ENCODE peak calls at places on chromosomes 5 and 9, in four cellular contexts. T is kidney epithelial cell, A is NT2/D1, J is ovary. V is an unnamed sample.

GRCh38 chr5:123945548-123945947 is 433.6 kb downstream of the CSNK1G3 start:
- DNase-seq in T (no peak), A (no peak), J (no peak), V (no peak)

GRCh38 chr5:138874771-138875628 is at the start of gene LRRTM2:
- DNase-seq in T (peak; percentile 56), A (no peak), J (no peak), V (no peak)

GRCh38 chr5:38532165-38532669 is 24.2 kb downstream of the LIFR start:
- DNase-seq in T (no peak), A (no peak), J (no peak), V (no peak)

GRCh38 chr9:16904655-16905054 is 34.2 kb upstream of the BNC2 start:
- DNase-seq in T (no peak), A (no peak), J (no peak), V (no peak)

GRCh38 chr5:72436796-72437471 is 70.3 kb downstream of the ZNF366 start:
- DNase-seq in T (no peak), A (no peak), J (no peak), V (no peak)

GRCh38 chr5:36928947-36929346 is 52.4 kb downstream of the NIPBL start:
- DNase-seq in T (no peak), A (no peak), J (no peak), V (no peak)

GRCh38 chr9:21549890-21550289 is 67.8 kb upstream of the IFNE start:
- DNase-seq in T (no peak), A (no peak), J (no peak), V (no peak)

GRCh38 chr5:157917909-157918809 is 59.2 kb upstream of the CLINT1 start:
- DNase-seq in T (no peak), A (peak; percentile 56), J (peak; percentile 52), V (peak; percentile 35)

GRCh38 chr9:38107811-38108304 is 38.8 kb upstream of the SHB start:
- DNase-seq in T (no peak), A (no peak), J (no peak), V (no peak)

GRCh38 chr5:178341091-178341960 is 108.7 kb upstream of the PHYKPL start:
- DNase-seq in T (no peak), A (no peak), J (no peak), V (no peak)

GRCh38 chr5:146820987-146821386 is 57.6 kb downstream of the PPP2R2B start:
- DNase-seq in T (no peak), A (no peak), J (no peak), V (no peak)

GRCh38 chr9:127539259-127539981 is 72.7 kb upstream of the STXBP1 start:
- DNase-seq in T (no peak), A (no peak), J (no peak), V (no peak)

GRCh38 chr9:72985746-72986145 is 32.9 kb upstream of the ALDH1A1 start:
- DNase-seq in T (no peak), A (no peak), J (no peak), V (no peak)

GRCh38 chr5:16726538-16726946 is 109.7 kb upstream of the RETREG1 start:
- DNase-seq in T (no peak), A (no peak), J (no peak), V (no peak)

GRCh38 chr5:118987988-118988945 is at the start of gene DTWD2:
- DNase-seq in T (peak; percentile 68), A (peak; percentile 89), J (peak; percentile 88), V (peak; percentile 96)

GRCh38 chr5:179378441-179379271 is 33.4 kb upstream of the ADAMTS2 start:
- DNase-seq in T (no peak), A (no peak), J (no peak), V (peak; percentile 42)

GRCh38 chr5:82351754-82352145 is 73.6 kb upstream of the RPS23 start:
- DNase-seq in T (no peak), A (peak; percentile 20), J (no peak), V (peak; percentile 49)

GRCh38 chr5:125199968-125200841 is 453.8 kb upstream of the ZNF608 start:
- DNase-seq in T (no peak), A (peak; percentile 43), J (peak; percentile 11), V (no peak)

GRCh38 chr9:81832571-81833285 is 95.5 kb upstream of the SPATA31D4 start:
- DNase-seq in T (no peak), A (no peak), J (no peak), V (no peak)

GRCh38 chr9:18776836-18777820 is 255.9 kb downstream of the SAXO1 start:
- DNase-seq in T (no peak), A (no peak), J (no peak), V (peak; percentile 16)

GRCh38 chr5:143923634-143924265 is 111.8 kb downstream of the HMHB1 start:
- DNase-seq in T (peak; percentile 16), A (no peak), J (no peak), V (no peak)

GRCh38 chr5:143014017-143014651 is 244.0 kb downstream of the ARHGAP26 start:
- DNase-seq in T (no peak), A (peak; percentile 47), J (no peak), V (peak; percentile 59)

GRCh38 chr5:76403963-76404693 is 1.0 kb downstream of the IQGAP2 start:
- DNase-seq in T (no peak), A (peak; percentile 50), J (peak; percentile 60), V (no peak)

GRCh38 chr9:87569008-87569908 is 71.6 kb downstream of the DAPK1 start:
- DNase-seq in T (no peak), A (no peak), J (peak; percentile 61), V (no peak)

GRCh38 chr9:113468716-113469448 is 5.4 kb downstream of the RGS3 start:
- DNase-seq in T (no peak), A (no peak), J (no peak), V (no peak)

GRCh38 chr9:75893096-75893495 is 2.6 kb downstream of the PCSK5 start:
- DNase-seq in T (no peak), A (no peak), J (no peak), V (no peak)
- H3K27me3 ChIP-seq in T (no peaks in the 10 kb centered on the region), A (peaks cover 52% of the 10 kb centered on the region), J (no peaks in the 10 kb centered on the region), V (peaks cover 17% of the 10 kb centered on the region)

GRCh38 chr5:55360190-55360589 is 52.4 kb downstream of the MTREX start:
- DNase-seq in T (no peak), A (no peak), J (no peak), V (no peak)
- H3K27me3 ChIP-seq in T (no peaks in the 10 kb centered on the region), A (no peaks in the 10 kb centered on the region), J (no peaks in the 10 kb centered on the region), V (no peaks in the 10 kb centered on the region)

DNA sequence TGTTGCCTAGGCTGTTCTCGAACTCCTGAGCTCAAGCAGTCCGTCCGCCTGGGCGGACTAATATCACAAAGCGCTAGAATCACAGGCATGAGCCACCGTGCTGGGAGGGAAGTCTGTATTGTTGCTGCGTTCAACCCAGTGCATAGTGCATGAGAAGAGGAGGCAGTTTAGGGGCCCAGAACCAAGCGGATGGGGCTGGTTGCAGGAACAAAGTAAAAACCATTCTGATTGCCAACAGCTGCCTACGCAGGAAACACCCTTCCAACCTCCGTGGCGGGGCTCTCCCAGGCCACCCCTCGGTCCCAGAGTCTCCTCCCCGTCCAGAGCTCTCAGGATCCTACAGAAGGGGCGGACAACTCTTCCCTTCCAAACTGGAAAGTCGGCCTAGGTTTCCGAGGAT is 87.1 kb downstream of the ANXA2R start:
- DNase-seq in T (no peak), A (no peak), J (no peak), V (no peak)
- H3K27me3 ChIP-seq in T (no peaks in the 10 kb centered on the region), A (no peaks in the 10 kb centered on the region), J (no peaks in the 10 kb centered on the region), V (no peaks in the 10 kb centered on the region)

GRCh38 chr5:1162276-1162675 is 39.1 kb upstream of the SLC6A19 start:
- DNase-seq in T (no peak), A (no peak), J (no peak), V (no peak)

GRCh38 chr5:1163879-1164278 is 37.5 kb upstream of the SLC6A19 start:
- DNase-seq in T (no peak), A (no peak), J (no peak), V (no peak)

GRCh38 chr5:1161832-1162229 is 39.6 kb upstream of the SLC6A19 start:
- DNase-seq in T (no peak), A (no peak), J (no peak), V (no peak)

GRCh38 chr5:1162729-1163128 is 38.7 kb upstream of the SLC6A19 start:
- DNase-seq in T (no peak), A (no peak), J (no peak), V (no peak)

DNA sequence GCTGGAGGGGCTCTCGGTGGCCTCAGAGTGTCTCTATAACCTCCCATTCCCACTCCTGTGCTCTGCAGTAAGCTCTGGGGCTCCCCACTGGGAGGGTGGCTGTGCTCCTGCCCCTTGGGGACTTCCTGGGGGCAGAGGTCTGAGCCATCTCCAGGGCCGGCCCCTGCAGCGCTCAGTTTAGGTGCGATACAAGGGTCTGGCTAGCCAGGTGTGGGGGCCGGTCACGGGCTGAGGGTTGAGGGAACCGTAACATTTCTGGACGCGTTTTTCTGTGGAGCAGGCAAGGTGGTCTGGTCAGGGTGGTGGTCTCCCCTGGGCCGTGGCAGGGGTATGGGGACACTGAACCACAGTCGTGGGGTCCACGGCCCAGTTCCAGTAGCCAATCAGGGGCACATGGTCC is 38.0 kb upstream of the SLC6A19 start:
- DNase-seq in T (no peak), A (no peak), J (no peak), V (no peak)
- H3K27me3 ChIP-seq in T (peaks cover 13% of the 10 kb centered on the region), A (no peaks in the 10 kb centered on the region), J (no peaks in the 10 kb centered on the region), V (no peaks in the 10 kb centered on the region)

GRCh38 chr9:84511651-84512050 is 157.9 kb upstream of the NTRK2 start:
- DNase-seq in T (no peak), A (no peak), J (no peak), V (no peak)
- H3K27me3 ChIP-seq in T (no peaks in the 10 kb centered on the region), A (no peaks in the 10 kb centered on the region), J (no peaks in the 10 kb centered on the region), V (no peaks in the 10 kb centered on the region)

DNA sequence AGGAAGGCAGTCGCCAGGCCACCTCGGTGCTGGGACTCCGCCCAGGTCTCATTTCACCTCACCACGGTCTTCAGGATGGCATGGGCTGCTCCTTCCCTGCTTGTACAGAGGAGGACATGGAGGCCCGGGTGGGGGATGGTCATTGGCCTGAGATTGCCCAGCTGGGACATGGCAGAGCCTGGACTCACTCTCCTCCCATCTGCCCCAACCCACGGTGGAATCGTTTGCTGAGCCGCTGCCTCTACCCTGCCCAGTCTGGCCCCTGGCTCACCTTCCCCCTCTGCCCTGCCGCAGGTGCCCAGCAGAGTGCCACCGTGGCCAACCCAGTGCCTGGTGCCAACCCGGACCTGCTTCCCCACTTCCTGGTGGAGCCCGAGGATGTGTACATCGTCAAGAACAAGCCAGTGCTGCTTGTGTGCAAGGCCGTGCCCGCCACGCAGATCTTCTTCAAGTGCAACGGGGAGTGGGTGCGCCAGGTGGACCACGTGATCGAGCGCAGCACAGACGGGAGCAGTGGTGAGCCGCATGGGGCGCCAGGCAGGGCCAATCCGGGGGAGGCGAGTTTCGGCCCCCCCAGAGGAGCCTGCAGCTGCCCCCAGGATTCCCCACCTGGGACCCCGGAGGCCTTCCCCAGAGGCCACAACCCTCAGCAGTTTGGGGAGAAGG is 36.7 kb downstream of the HK3 start:
- DNase-seq in T (no peak), A (no peak), J (no peak), V (peak; percentile 68)
- H3K27me3 ChIP-seq in T (peaks cover 68% of the 10 kb centered on the region), A (peaks cover 17% of the 10 kb centered on the region), J (no peaks in the 10 kb centered on the region), V (no peaks in the 10 kb centered on the region)

DNA sequence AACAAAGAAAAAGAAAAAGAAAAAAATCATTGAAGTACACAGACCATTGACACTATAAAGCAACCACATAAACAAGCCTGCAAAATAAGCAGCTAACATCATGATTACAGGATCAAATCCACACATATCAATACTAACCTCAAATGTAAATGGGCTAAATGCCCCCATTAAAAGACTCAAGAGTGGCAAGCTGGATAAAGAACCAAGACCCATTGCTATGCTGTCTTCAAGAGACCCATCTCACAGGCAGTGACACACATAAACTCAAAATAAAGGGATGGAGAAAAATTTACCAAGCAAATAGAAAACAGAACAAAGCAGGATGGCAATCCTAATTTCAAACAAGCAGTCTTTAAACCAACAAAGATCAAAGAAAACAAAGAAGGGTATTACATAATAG is 15.7 kb upstream of the FBN2 start:
- DNase-seq in T (no peak), A (no peak), J (no peak), V (no peak)
- H3K27me3 ChIP-seq in T (no peaks in the 10 kb centered on the region), A (no peaks in the 10 kb centered on the region), J (no peaks in the 10 kb centered on the region), V (no peaks in the 10 kb centered on the region)

GRCh38 chr9:69317081-69317480 is 7.9 kb upstream of the ENTREP1 start:
- DNase-seq in T (no peak), A (no peak), J (no peak), V (no peak)
- H3K27me3 ChIP-seq in T (peaks cover 6% of the 10 kb centered on the region), A (no peaks in the 10 kb centered on the region), J (no peaks in the 10 kb centered on the region), V (no peaks in the 10 kb centered on the region)